ENCODE peak calls at places on chromosome 22, in ten cellular contexts. One of them, this sample, is unnamed.

GRCh38 chr22:34001701-34002466 is 81.6 kb upstream of the LARGE1 start:
- DNase-seq in A549: no peak
- DNase-seq in body of pancreas: no peak
- DNase-seq in kidney epithelial cell: no peak
- DNase-seq in BJ: no peak
- DNase-seq in astrocyte: no peak
- DNase-seq in HFF-Myc: no peak
- DNase-seq in fibroblast of pulmonary artery: no peak
- DNase-seq in PC-3: no peak
- DNase-seq in fibroblast of lung: no peak
- DNase-seq in this sample: no peak

GRCh38 chr22:43883012-43883661 is 8.7 kb downstream of the PNPLA5 start:
- DNase-seq in HFF-Myc: peak
- DNase-seq in BJ: no peak
- DNase-seq in astrocyte: peak
- DNase-seq in kidney epithelial cell: peak
- DNase-seq in body of pancreas: peak
- DNase-seq in A549: peak
- DNase-seq in fibroblast of lung: peak
- DNase-seq in PC-3: peak
- DNase-seq in fibroblast of pulmonary artery: peak
- DNase-seq in this sample: peak

GRCh38 chr22:46582281-46582811 is 37.8 kb upstream of the GRAMD4 start:
- DNase-seq in fibroblast of pulmonary artery: no peak
- DNase-seq in astrocyte: no peak
- DNase-seq in BJ: no peak
- DNase-seq in A549: no peak
- DNase-seq in PC-3: no peak
- DNase-seq in kidney epithelial cell: no peak
- DNase-seq in fibroblast of lung: no peak
- DNase-seq in HFF-Myc: no peak
- DNase-seq in body of pancreas: no peak
- DNase-seq in this sample: no peak

GRCh38 chr22:23259916-23260644 is 79.8 kb downstream of the BCR start:
- DNase-seq in A549: no peak
- DNase-seq in body of pancreas: no peak
- DNase-seq in PC-3: no peak
- DNase-seq in fibroblast of lung: no peak
- DNase-seq in HFF-Myc: no peak
- DNase-seq in astrocyte: no peak
- DNase-seq in kidney epithelial cell: no peak
- DNase-seq in BJ: no peak
- DNase-seq in fibroblast of pulmonary artery: no peak
- DNase-seq in this sample: no peak

GRCh38 chr22:28143961-28144745 is 225.1 kb upstream of the PITPNB start:
- DNase-seq in kidney epithelial cell: no peak
- DNase-seq in body of pancreas: no peak
- DNase-seq in A549: no peak
- DNase-seq in BJ: no peak
- DNase-seq in HFF-Myc: no peak
- DNase-seq in PC-3: no peak
- DNase-seq in fibroblast of pulmonary artery: no peak
- DNase-seq in astrocyte: no peak
- DNase-seq in fibroblast of lung: no peak
- DNase-seq in this sample: no peak

GRCh38 chr22:30416403-30416802 is 9.2 kb upstream of the MTFP1 start:
- DNase-seq in fibroblast of lung: no peak
- DNase-seq in kidney epithelial cell: no peak
- DNase-seq in BJ: no peak
- DNase-seq in astrocyte: no peak
- DNase-seq in PC-3: no peak
- DNase-seq in fibroblast of pulmonary artery: no peak
- DNase-seq in HFF-Myc: no peak
- DNase-seq in A549: peak
- DNase-seq in body of pancreas: no peak
- DNase-seq in this sample: no peak

GRCh38 chr22:27669798-27670599 is 131.6 kb downstream of the MN1 start:
- DNase-seq in HFF-Myc: no peak
- DNase-seq in A549: peak
- DNase-seq in kidney epithelial cell: no peak
- DNase-seq in astrocyte: no peak
- DNase-seq in PC-3: peak
- DNase-seq in body of pancreas: peak
- DNase-seq in BJ: no peak
- DNase-seq in fibroblast of pulmonary artery: peak
- DNase-seq in fibroblast of lung: peak
- DNase-seq in this sample: no peak

GRCh38 chr22:47692811-47693210 is 930.4 kb downstream of the TBC1D22A start:
- DNase-seq in astrocyte: no peak
- DNase-seq in fibroblast of pulmonary artery: no peak
- DNase-seq in body of pancreas: no peak
- DNase-seq in A549: no peak
- DNase-seq in kidney epithelial cell: no peak
- DNase-seq in fibroblast of lung: no peak
- DNase-seq in HFF-Myc: no peak
- DNase-seq in PC-3: no peak
- DNase-seq in BJ: no peak
- DNase-seq in this sample: no peak

GRCh38 chr22:20408891-20409290 is 14.9 kb downstream of the ZNF74 start:
- DNase-seq in HFF-Myc: no peak
- DNase-seq in astrocyte: no peak
- DNase-seq in PC-3: no peak
- DNase-seq in A549: no peak
- DNase-seq in BJ: no peak
- DNase-seq in body of pancreas: no peak
- DNase-seq in fibroblast of pulmonary artery: no peak
- DNase-seq in fibroblast of lung: no peak
- DNase-seq in kidney epithelial cell: no peak
- DNase-seq in this sample: no peak
- TF ChIP-seq CTCF in HFF-Myc: no peak
- TF ChIP-seq CTCF in astrocyte: no peak
- TF ChIP-seq CTCF in PC-3: no peak
- TF ChIP-seq CTCF in A549: no peak
- TF ChIP-seq CTCF in BJ: no peak
- TF ChIP-seq CTCF in body of pancreas: no peak
- TF ChIP-seq CTCF in fibroblast of pulmonary artery: no peak
- TF ChIP-seq CTCF in fibroblast of lung: no peak
- TF ChIP-seq CTCF in kidney epithelial cell: no peak
- TF ChIP-seq CTCF in this sample: no peak

GRCh38 chr22:36510966-36511881 is 4.4 kb upstream of the FOXRED2 start:
- DNase-seq in BJ: no peak
- DNase-seq in fibroblast of lung: peak
- DNase-seq in HFF-Myc: no peak
- DNase-seq in body of pancreas: peak
- DNase-seq in astrocyte: peak
- DNase-seq in PC-3: peak
- DNase-seq in fibroblast of pulmonary artery: peak
- DNase-seq in kidney epithelial cell: peak
- DNase-seq in A549: peak
- DNase-seq in this sample: no peak

GRCh38 chr22:36510384-36510783 is 3.5 kb upstream of the FOXRED2 start:
- DNase-seq in A549: no peak
- DNase-seq in kidney epithelial cell: no peak
- DNase-seq in fibroblast of pulmonary artery: no peak
- DNase-seq in fibroblast of lung: no peak
- DNase-seq in PC-3: no peak
- DNase-seq in astrocyte: no peak
- DNase-seq in BJ: no peak
- DNase-seq in HFF-Myc: no peak
- DNase-seq in body of pancreas: no peak
- DNase-seq in this sample: no peak

GRCh38 chr22:36506637-36507517 is at the start of gene FOXRED2:
- DNase-seq in BJ: no peak
- DNase-seq in kidney epithelial cell: peak
- DNase-seq in fibroblast of lung: peak
- DNase-seq in HFF-Myc: no peak
- DNase-seq in body of pancreas: peak
- DNase-seq in A549: peak
- DNase-seq in fibroblast of pulmonary artery: peak
- DNase-seq in astrocyte: peak
- DNase-seq in PC-3: peak
- DNase-seq in this sample: no peak

GRCh38 chr22:36505998-36506635 is 723 bp downstream of the FOXRED2 start:
- DNase-seq in astrocyte: no peak
- DNase-seq in fibroblast of lung: no peak
- DNase-seq in PC-3: no peak
- DNase-seq in kidney epithelial cell: no peak
- DNase-seq in A549: no peak
- DNase-seq in BJ: no peak
- DNase-seq in body of pancreas: peak
- DNase-seq in HFF-Myc: no peak
- DNase-seq in fibroblast of pulmonary artery: no peak
- DNase-seq in this sample: no peak

GRCh38 chr22:36507518-36508010 is 724 bp upstream of the FOXRED2 start:
- DNase-seq in fibroblast of pulmonary artery: no peak
- DNase-seq in HFF-Myc: no peak
- DNase-seq in fibroblast of lung: no peak
- DNase-seq in astrocyte: no peak
- DNase-seq in body of pancreas: no peak
- DNase-seq in A549: no peak
- DNase-seq in kidney epithelial cell: no peak
- DNase-seq in BJ: no peak
- DNase-seq in PC-3: no peak
- DNase-seq in this sample: no peak
- H3K4me3 ChIP-seq in fibroblast of pulmonary artery: no peak
- H3K4me3 ChIP-seq in HFF-Myc: no peak
- H3K4me3 ChIP-seq in fibroblast of lung: no peak
- H3K4me3 ChIP-seq in astrocyte: no peak
- H3K4me3 ChIP-seq in body of pancreas: no peak
- H3K4me3 ChIP-seq in A549: peak
- H3K4me3 ChIP-seq in kidney epithelial cell: no peak
- H3K4me3 ChIP-seq in BJ: no peak
- H3K4me3 ChIP-seq in PC-3: no peak
- H3K4me3 ChIP-seq in this sample: peak

GRCh38 chr22:26357813-26358212 is 71.2 kb upstream of the ASPHD2 start:
- DNase-seq in fibroblast of pulmonary artery: no peak
- DNase-seq in A549: no peak
- DNase-seq in HFF-Myc: no peak
- DNase-seq in body of pancreas: no peak
- DNase-seq in PC-3: no peak
- DNase-seq in astrocyte: no peak
- DNase-seq in fibroblast of lung: no peak
- DNase-seq in BJ: no peak
- DNase-seq in kidney epithelial cell: no peak
- DNase-seq in this sample: no peak

GRCh38 chr22:26359156-26359555 is 69.9 kb upstream of the ASPHD2 start:
- DNase-seq in fibroblast of lung: no peak
- DNase-seq in body of pancreas: no peak
- DNase-seq in HFF-Myc: no peak
- DNase-seq in astrocyte: no peak
- DNase-seq in fibroblast of pulmonary artery: no peak
- DNase-seq in A549: no peak
- DNase-seq in kidney epithelial cell: no peak
- DNase-seq in PC-3: no peak
- DNase-seq in BJ: no peak
- DNase-seq in this sample: no peak

GRCh38 chr22:26360169-26360885 is 68.7 kb upstream of the ASPHD2 start:
- DNase-seq in body of pancreas: peak
- DNase-seq in HFF-Myc: peak
- DNase-seq in fibroblast of lung: peak
- DNase-seq in A549: peak
- DNase-seq in astrocyte: peak
- DNase-seq in PC-3: peak
- DNase-seq in BJ: peak
- DNase-seq in kidney epithelial cell: peak
- DNase-seq in fibroblast of pulmonary artery: peak
- DNase-seq in this sample: no peak

GRCh38 chr22:26364066-26365015 is 64.7 kb upstream of the ASPHD2 start:
- DNase-seq in astrocyte: peak
- DNase-seq in PC-3: peak
- DNase-seq in BJ: peak
- DNase-seq in kidney epithelial cell: peak
- DNase-seq in A549: peak
- DNase-seq in body of pancreas: peak
- DNase-seq in HFF-Myc: peak
- DNase-seq in fibroblast of pulmonary artery: peak
- DNase-seq in fibroblast of lung: peak
- DNase-seq in this sample: peak

GRCh38 chr22:26362471-26362870 is 66.6 kb upstream of the ASPHD2 start:
- DNase-seq in astrocyte: peak
- DNase-seq in body of pancreas: no peak
- DNase-seq in fibroblast of lung: peak
- DNase-seq in kidney epithelial cell: peak
- DNase-seq in PC-3: no peak
- DNase-seq in fibroblast of pulmonary artery: no peak
- DNase-seq in A549: no peak
- DNase-seq in BJ: no peak
- DNase-seq in HFF-Myc: no peak
- DNase-seq in this sample: no peak
- TF ChIP-seq CTCF in astrocyte: no peak
- TF ChIP-seq CTCF in body of pancreas: no peak
- TF ChIP-seq CTCF in fibroblast of lung: no peak
- TF ChIP-seq CTCF in kidney epithelial cell: no peak
- TF ChIP-seq CTCF in PC-3: no peak
- TF ChIP-seq CTCF in fibroblast of pulmonary artery: no peak
- TF ChIP-seq CTCF in A549: no peak
- TF ChIP-seq CTCF in BJ: no peak
- TF ChIP-seq CTCF in HFF-Myc: no peak
- TF ChIP-seq CTCF in this sample: no peak

GRCh38 chr22:50542416-50542927 is 3.2 kb upstream of the KLHDC7B start:
- DNase-seq in PC-3: no peak
- DNase-seq in fibroblast of lung: no peak
- DNase-seq in HFF-Myc: no peak
- DNase-seq in kidney epithelial cell: no peak
- DNase-seq in fibroblast of pulmonary artery: no peak
- DNase-seq in astrocyte: no peak
- DNase-seq in body of pancreas: peak
- DNase-seq in A549: no peak
- DNase-seq in BJ: no peak
- DNase-seq in this sample: no peak

GRCh38 chr22:50544078-50544745 is 1.5 kb upstream of the KLHDC7B start:
- DNase-seq in PC-3: no peak
- DNase-seq in astrocyte: peak
- DNase-seq in body of pancreas: peak
- DNase-seq in fibroblast of pulmonary artery: peak
- DNase-seq in fibroblast of lung: peak
- DNase-seq in kidney epithelial cell: no peak
- DNase-seq in HFF-Myc: no peak
- DNase-seq in BJ: no peak
- DNase-seq in A549: peak
- DNase-seq in this sample: no peak

GRCh38 chr22:50545522-50546325 is at the start of gene KLHDC7B:
- DNase-seq in fibroblast of pulmonary artery: no peak
- DNase-seq in BJ: no peak
- DNase-seq in A549: no peak
- DNase-seq in HFF-Myc: no peak
- DNase-seq in kidney epithelial cell: no peak
- DNase-seq in fibroblast of lung: no peak
- DNase-seq in astrocyte: no peak
- DNase-seq in PC-3: no peak
- DNase-seq in body of pancreas: no peak
- DNase-seq in this sample: no peak

GRCh38 chr22:50546326-50547230 is 879 bp downstream of the KLHDC7B start:
- DNase-seq in body of pancreas: no peak
- DNase-seq in BJ: no peak
- DNase-seq in astrocyte: no peak
- DNase-seq in fibroblast of lung: no peak
- DNase-seq in fibroblast of pulmonary artery: no peak
- DNase-seq in kidney epithelial cell: no peak
- DNase-seq in HFF-Myc: no peak
- DNase-seq in PC-3: no peak
- DNase-seq in A549: no peak
- DNase-seq in this sample: no peak

DNA sequence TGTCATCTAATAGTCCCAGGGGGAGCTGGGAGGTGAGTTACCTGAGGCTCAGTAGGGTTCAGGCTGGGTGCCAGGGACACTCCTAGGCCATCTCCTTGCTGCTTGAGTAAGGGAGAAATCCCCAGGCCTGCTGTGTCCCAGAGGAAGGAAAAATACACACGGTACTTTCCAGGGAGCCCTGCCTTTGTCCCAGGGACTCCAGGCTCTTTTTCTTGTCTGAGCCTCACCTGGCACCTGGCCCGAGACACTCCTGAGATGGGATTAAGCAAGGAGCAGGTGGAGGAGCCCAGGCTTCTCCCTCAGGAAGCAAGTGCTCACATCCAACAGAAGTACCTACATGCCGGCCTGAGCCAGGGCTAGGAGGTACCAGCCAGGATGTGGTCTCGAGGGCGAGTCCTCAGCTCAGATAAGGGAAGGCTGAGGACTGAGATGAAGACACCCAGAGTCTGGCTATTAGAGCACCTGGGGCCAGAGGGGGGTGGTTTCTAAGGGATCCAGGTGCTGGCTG is 899 bp upstream of the KLHDC7B start:
- DNase-seq in fibroblast of pulmonary artery: no peak
- DNase-seq in body of pancreas: no peak
- DNase-seq in fibroblast of lung: no peak
- DNase-seq in HFF-Myc: no peak
- DNase-seq in A549: no peak
- DNase-seq in PC-3: no peak
- DNase-seq in kidney epithelial cell: no peak
- DNase-seq in BJ: no peak
- DNase-seq in astrocyte: no peak
- DNase-seq in this sample: no peak
- H3K4me3 ChIP-seq in fibroblast of pulmonary artery: no peak
- H3K4me3 ChIP-seq in body of pancreas: no peak
- H3K4me3 ChIP-seq in fibroblast of lung: no peak
- H3K4me3 ChIP-seq in HFF-Myc: no peak
- H3K4me3 ChIP-seq in A549: no peak
- H3K4me3 ChIP-seq in PC-3: no peak
- H3K4me3 ChIP-seq in kidney epithelial cell: no peak
- H3K4me3 ChIP-seq in BJ: no peak
- H3K4me3 ChIP-seq in astrocyte: no peak
- H3K4me3 ChIP-seq in this sample: no peak